ENCODE peak calls at places on chromosome 2, in ten cellular contexts. One of them, this sample, is unnamed.
A peak's percentile ranks its signal among the peaks of the same experiment; 100 is the strongest.

GRCh38 chr2:188601391-188601790 is 309.7 kb downstream of the GULP1 start:
- DNase-seq in A549: no peak
- DNase-seq in kidney epithelial cell: no peak
- DNase-seq in EH: no peak
- DNase-seq in neural progenitor cell: peak; percentile 53
- DNase-seq in astrocyte of the spinal cord: no peak
- DNase-seq in astrocyte: peak; percentile 67
- DNase-seq in NCI-H748 treated with DMSO at 0.1 percent for 48 hours: no peak
- DNase-seq in NCI-H1105: no peak
- DNase-seq in stimulated activated CD4-positive, alpha-beta T cell treated with anti-CD3 and anti-CD28 coated beads, Interleukin-15, amount 100 ng/mL, for 1 hour: no peak
- DNase-seq in this sample: no peak

GRCh38 chr2:158009425-158009824 is 92.3 kb upstream of the UPP2 start:
- DNase-seq in NCI-H1105: no peak
- DNase-seq in astrocyte: peak; percentile 36
- DNase-seq in astrocyte of the spinal cord: peak; percentile 22
- DNase-seq in EH: no peak
- DNase-seq in A549: no peak
- DNase-seq in NCI-H748 treated with DMSO at 0.1 percent for 48 hours: no peak
- DNase-seq in kidney epithelial cell: no peak
- DNase-seq in neural progenitor cell: no peak
- DNase-seq in stimulated activated CD4-positive, alpha-beta T cell treated with anti-CD3 and anti-CD28 coated beads, Interleukin-15, amount 100 ng/mL, for 1 hour: no peak
- DNase-seq in this sample: no peak

GRCh38 chr2:133511679-133512078 is 56.6 kb downstream of the NCKAP5 start:
- DNase-seq in A549: no peak
- DNase-seq in astrocyte of the spinal cord: no peak
- DNase-seq in kidney epithelial cell: no peak
- DNase-seq in stimulated activated CD4-positive, alpha-beta T cell treated with anti-CD3 and anti-CD28 coated beads, Interleukin-15, amount 100 ng/mL, for 1 hour: no peak
- DNase-seq in neural progenitor cell: no peak
- DNase-seq in EH: no peak
- DNase-seq in astrocyte: no peak
- DNase-seq in NCI-H1105: no peak
- DNase-seq in NCI-H748 treated with DMSO at 0.1 percent for 48 hours: no peak
- DNase-seq in this sample: no peak

GRCh38 chr2:135694711-135695110 is 46.9 kb upstream of the UBXN4 start:
- DNase-seq in EH: peak; percentile 17
- DNase-seq in astrocyte: no peak
- DNase-seq in kidney epithelial cell: no peak
- DNase-seq in neural progenitor cell: no peak
- DNase-seq in A549: no peak
- DNase-seq in astrocyte of the spinal cord: peak; percentile 25
- DNase-seq in NCI-H1105: no peak
- DNase-seq in stimulated activated CD4-positive, alpha-beta T cell treated with anti-CD3 and anti-CD28 coated beads, Interleukin-15, amount 100 ng/mL, for 1 hour: no peak
- DNase-seq in NCI-H748 treated with DMSO at 0.1 percent for 48 hours: no peak
- DNase-seq in this sample: no peak

GRCh38 chr2:173997269-173997668 is 32.1 kb upstream of the SP3 start:
- DNase-seq in NCI-H748 treated with DMSO at 0.1 percent for 48 hours: no peak
- DNase-seq in neural progenitor cell: no peak
- DNase-seq in kidney epithelial cell: no peak
- DNase-seq in astrocyte: no peak
- DNase-seq in A549: no peak
- DNase-seq in stimulated activated CD4-positive, alpha-beta T cell treated with anti-CD3 and anti-CD28 coated beads, Interleukin-15, amount 100 ng/mL, for 1 hour: no peak
- DNase-seq in astrocyte of the spinal cord: no peak
- DNase-seq in EH: peak; percentile 38
- DNase-seq in NCI-H1105: no peak
- DNase-seq in this sample: no peak

GRCh38 chr2:26438526-26438925 is 36.8 kb downstream of the DRC1 start:
- DNase-seq in kidney epithelial cell: peak; percentile 29
- DNase-seq in stimulated activated CD4-positive, alpha-beta T cell treated with anti-CD3 and anti-CD28 coated beads, Interleukin-15, amount 100 ng/mL, for 1 hour: no peak
- DNase-seq in NCI-H1105: no peak
- DNase-seq in astrocyte: peak; percentile 64
- DNase-seq in NCI-H748 treated with DMSO at 0.1 percent for 48 hours: no peak
- DNase-seq in A549: no peak
- DNase-seq in neural progenitor cell: no peak
- DNase-seq in EH: peak; percentile 86
- DNase-seq in astrocyte of the spinal cord: no peak
- DNase-seq in this sample: no peak

GRCh38 chr2:98467082-98467536 is 22.5 kb downstream of the INPP4A start:
- DNase-seq in A549: no peak
- DNase-seq in EH: no peak
- DNase-seq in astrocyte of the spinal cord: no peak
- DNase-seq in astrocyte: no peak
- DNase-seq in neural progenitor cell: no peak
- DNase-seq in NCI-H1105: no peak
- DNase-seq in stimulated activated CD4-positive, alpha-beta T cell treated with anti-CD3 and anti-CD28 coated beads, Interleukin-15, amount 100 ng/mL, for 1 hour: no peak
- DNase-seq in NCI-H748 treated with DMSO at 0.1 percent for 48 hours: no peak
- DNase-seq in kidney epithelial cell: no peak
- DNase-seq in this sample: no peak

GRCh38 chr2:66488946-66489345 is 54.0 kb downstream of the MEIS1 start:
- DNase-seq in astrocyte of the spinal cord: no peak
- DNase-seq in astrocyte: no peak
- DNase-seq in EH: no peak
- DNase-seq in stimulated activated CD4-positive, alpha-beta T cell treated with anti-CD3 and anti-CD28 coated beads, Interleukin-15, amount 100 ng/mL, for 1 hour: no peak
- DNase-seq in kidney epithelial cell: no peak
- DNase-seq in neural progenitor cell: peak; percentile 63
- DNase-seq in NCI-H1105: no peak
- DNase-seq in NCI-H748 treated with DMSO at 0.1 percent for 48 hours: no peak
- DNase-seq in A549: no peak
- DNase-seq in this sample: no peak

GRCh38 chr2:228771306-228771705 is 499.8 kb downstream of the PID1 start:
- DNase-seq in A549: no peak
- DNase-seq in EH: no peak
- DNase-seq in astrocyte: no peak
- DNase-seq in astrocyte of the spinal cord: no peak
- DNase-seq in NCI-H1105: no peak
- DNase-seq in neural progenitor cell: no peak
- DNase-seq in NCI-H748 treated with DMSO at 0.1 percent for 48 hours: no peak
- DNase-seq in kidney epithelial cell: no peak
- DNase-seq in stimulated activated CD4-positive, alpha-beta T cell treated with anti-CD3 and anti-CD28 coated beads, Interleukin-15, amount 100 ng/mL, for 1 hour: no peak
- DNase-seq in this sample: no peak

GRCh38 chr2:54020793-54021414 is 50.1 kb upstream of the PSME4 start:
- DNase-seq in EH: no peak
- DNase-seq in NCI-H1105: no peak
- DNase-seq in NCI-H748 treated with DMSO at 0.1 percent for 48 hours: no peak
- DNase-seq in neural progenitor cell: no peak
- DNase-seq in astrocyte: no peak
- DNase-seq in astrocyte of the spinal cord: no peak
- DNase-seq in kidney epithelial cell: no peak
- DNase-seq in stimulated activated CD4-positive, alpha-beta T cell treated with anti-CD3 and anti-CD28 coated beads, Interleukin-15, amount 100 ng/mL, for 1 hour: no peak
- DNase-seq in A549: no peak
- DNase-seq in this sample: no peak

GRCh38 chr2:48529189-48529588 is 765 bp upstream of the STON1 start:
- DNase-seq in astrocyte: no peak
- DNase-seq in NCI-H1105: peak; percentile 37
- DNase-seq in astrocyte of the spinal cord: no peak
- DNase-seq in kidney epithelial cell: no peak
- DNase-seq in A549: no peak
- DNase-seq in stimulated activated CD4-positive, alpha-beta T cell treated with anti-CD3 and anti-CD28 coated beads, Interleukin-15, amount 100 ng/mL, for 1 hour: no peak
- DNase-seq in EH: no peak
- DNase-seq in neural progenitor cell: peak; percentile 45
- DNase-seq in NCI-H748 treated with DMSO at 0.1 percent for 48 hours: no peak
- DNase-seq in this sample: no peak

GRCh38 chr2:222561817-222562424 is 94.0 kb downstream of the FARSB start:
- DNase-seq in EH: peak; percentile 62
- DNase-seq in astrocyte of the spinal cord: peak; percentile 63
- DNase-seq in NCI-H1105: peak; percentile 47
- DNase-seq in stimulated activated CD4-positive, alpha-beta T cell treated with anti-CD3 and anti-CD28 coated beads, Interleukin-15, amount 100 ng/mL, for 1 hour: no peak
- DNase-seq in astrocyte: no peak
- DNase-seq in NCI-H748 treated with DMSO at 0.1 percent for 48 hours: peak; percentile 55
- DNase-seq in A549: peak; percentile 53
- DNase-seq in neural progenitor cell: peak; percentile 90
- DNase-seq in kidney epithelial cell: peak; percentile 23
- DNase-seq in this sample: no peak

GRCh38 chr2:237695201-237695780 is 67.9 kb downstream of the LRRFIP1 start:
- DNase-seq in kidney epithelial cell: peak; percentile 70
- DNase-seq in neural progenitor cell: no peak
- DNase-seq in NCI-H1105: no peak
- DNase-seq in NCI-H748 treated with DMSO at 0.1 percent for 48 hours: no peak
- DNase-seq in astrocyte of the spinal cord: peak; percentile 90
- DNase-seq in astrocyte: peak; percentile 94
- DNase-seq in EH: peak; percentile 98
- DNase-seq in stimulated activated CD4-positive, alpha-beta T cell treated with anti-CD3 and anti-CD28 coated beads, Interleukin-15, amount 100 ng/mL, for 1 hour: no peak
- DNase-seq in A549: peak; percentile 84
- DNase-seq in this sample: no peak

GRCh38 chr2:12579018-12579417 is 137.7 kb upstream of the TRIB2 start:
- DNase-seq in stimulated activated CD4-positive, alpha-beta T cell treated with anti-CD3 and anti-CD28 coated beads, Interleukin-15, amount 100 ng/mL, for 1 hour: no peak
- DNase-seq in NCI-H748 treated with DMSO at 0.1 percent for 48 hours: no peak
- DNase-seq in kidney epithelial cell: no peak
- DNase-seq in NCI-H1105: no peak
- DNase-seq in astrocyte of the spinal cord: no peak
- DNase-seq in EH: no peak
- DNase-seq in neural progenitor cell: no peak
- DNase-seq in astrocyte: peak; percentile 7
- DNase-seq in A549: no peak
- DNase-seq in this sample: no peak

GRCh38 chr2:27701676-27702075 is 38.0 kb downstream of the SLC4A1AP start:
- DNase-seq in neural progenitor cell: peak; percentile 16
- DNase-seq in EH: peak; percentile 49
- DNase-seq in NCI-H1105: no peak
- DNase-seq in stimulated activated CD4-positive, alpha-beta T cell treated with anti-CD3 and anti-CD28 coated beads, Interleukin-15, amount 100 ng/mL, for 1 hour: no peak
- DNase-seq in astrocyte of the spinal cord: peak; percentile 49
- DNase-seq in kidney epithelial cell: no peak
- DNase-seq in A549: peak; percentile 31
- DNase-seq in NCI-H748 treated with DMSO at 0.1 percent for 48 hours: no peak
- DNase-seq in astrocyte: peak; percentile 57
- DNase-seq in this sample: no peak

GRCh38 chr2:216804357-216805350 is 55.2 kb downstream of the TNP1 start:
- DNase-seq in astrocyte: no peak
- DNase-seq in NCI-H748 treated with DMSO at 0.1 percent for 48 hours: no peak
- DNase-seq in astrocyte of the spinal cord: no peak
- DNase-seq in A549: no peak
- DNase-seq in NCI-H1105: no peak
- DNase-seq in EH: no peak
- DNase-seq in kidney epithelial cell: no peak
- DNase-seq in stimulated activated CD4-positive, alpha-beta T cell treated with anti-CD3 and anti-CD28 coated beads, Interleukin-15, amount 100 ng/mL, for 1 hour: no peak
- DNase-seq in neural progenitor cell: no peak
- DNase-seq in this sample: no peak

GRCh38 chr2:45102141-45102540 is 92.9 kb upstream of the SIX2 start:
- DNase-seq in astrocyte of the spinal cord: no peak
- DNase-seq in EH: peak; percentile 22
- DNase-seq in stimulated activated CD4-positive, alpha-beta T cell treated with anti-CD3 and anti-CD28 coated beads, Interleukin-15, amount 100 ng/mL, for 1 hour: no peak
- DNase-seq in NCI-H1105: no peak
- DNase-seq in kidney epithelial cell: no peak
- DNase-seq in A549: no peak
- DNase-seq in neural progenitor cell: no peak
- DNase-seq in NCI-H748 treated with DMSO at 0.1 percent for 48 hours: no peak
- DNase-seq in astrocyte: no peak
- DNase-seq in this sample: no peak

GRCh38 chr2:239954166-239955085 is 70.7 kb downstream of the NDUFA10 start:
- DNase-seq in EH: peak; percentile 18
- DNase-seq in kidney epithelial cell: no peak
- DNase-seq in stimulated activated CD4-positive, alpha-beta T cell treated with anti-CD3 and anti-CD28 coated beads, Interleukin-15, amount 100 ng/mL, for 1 hour: no peak
- DNase-seq in NCI-H1105: no peak
- DNase-seq in A549: no peak
- DNase-seq in NCI-H748 treated with DMSO at 0.1 percent for 48 hours: no peak
- DNase-seq in astrocyte of the spinal cord: peak; percentile 33
- DNase-seq in neural progenitor cell: no peak
- DNase-seq in astrocyte: peak; percentile 41
- DNase-seq in this sample: no peak

GRCh38 chr2:16496426-16497388 is 168.9 kb downstream of the CYRIA start:
- DNase-seq in neural progenitor cell: no peak
- DNase-seq in kidney epithelial cell: no peak
- DNase-seq in stimulated activated CD4-positive, alpha-beta T cell treated with anti-CD3 and anti-CD28 coated beads, Interleukin-15, amount 100 ng/mL, for 1 hour: no peak
- DNase-seq in A549: no peak
- DNase-seq in astrocyte: no peak
- DNase-seq in NCI-H1105: no peak
- DNase-seq in EH: no peak
- DNase-seq in astrocyte of the spinal cord: no peak
- DNase-seq in NCI-H748 treated with DMSO at 0.1 percent for 48 hours: no peak
- DNase-seq in this sample: no peak